ENCODE peak calls at places on chromosomes 11 and 22, in four cellular contexts. T is K562, S is HL-60, G is GM12878. Z is an unnamed sample.
A peak's percentile ranks its signal among the peaks of the same experiment; 100 is the strongest.

GRCh38 chr11:9075441-9076000 is 15.9 kb downstream of the SCUBE2 start:
- DNase-seq in S (no peak), T (no peak), G (no peak), Z (no peak)

GRCh38 chr11:76830639-76831312 is 29.9 kb upstream of the ACER3 start:
- DNase-seq in S (no peak), G (no peak), T (no peak), Z (no peak)

GRCh38 chr11:68380786-68381622 is 68.6 kb downstream of the LRP5 start:
- DNase-seq in T (no peak), S (no peak), G (no peak), Z (no peak)

GRCh38 chr11:114124601-114125144 is 65.2 kb downstream of the ZBTB16 start:
- DNase-seq in T (no peak), G (no peak), S (no peak), Z (no peak)

GRCh38 chr22:35539910-35540599 is 576 bp upstream of the RASD2 start:
- DNase-seq in T (peak; percentile 88), S (peak; percentile 54), G (no peak), Z (peak; percentile 87)

GRCh38 chr22:20205964-20206708 is 55.3 kb upstream of the CCDC188 start:
- DNase-seq in T (peak; percentile 94), G (peak; percentile 54), S (peak; percentile 45), Z (peak; percentile 72)

GRCh38 chr11:32071811-32072210 is 19.1 kb upstream of the RCN1 start:
- DNase-seq in G (no peak), T (peak; percentile 14), S (no peak), Z (no peak)

GRCh38 chr11:69138265-69138664 is 17.5 kb upstream of the SMIM38 start:
- DNase-seq in S (no peak), G (no peak), T (no peak), Z (no peak)

GRCh38 chr11:112770017-112770416 is 191.2 kb upstream of the NCAM1 start:
- DNase-seq in T (no peak), S (no peak), G (no peak), Z (no peak)

GRCh38 chr11:70583781-70584218 is 185.5 kb downstream of the CTTN start:
- DNase-seq in T (no peak), G (no peak), S (no peak), Z (no peak)

GRCh38 chr11:134498326-134499139 is 86.5 kb upstream of the B3GAT1 start:
- DNase-seq in G (no peak), S (no peak), T (no peak), Z (no peak)

GRCh38 chr11:11992257-11992690 is 16.2 kb downstream of the DKK3 start:
- DNase-seq in S (no peak), T (peak; percentile 35), G (no peak), Z (no peak)

GRCh38 chr11:82680252-82680651 is 53.4 kb downstream of the FAM181B start:
- DNase-seq in S (no peak), G (no peak), T (no peak), Z (no peak)

GRCh38 chr22:45548991-45549736 is 46.5 kb downstream of the FBLN1 start:
- DNase-seq in G (no peak), S (no peak), T (peak; percentile 37), Z (no peak)

GRCh38 chr22:29083576-29084566 is 11.0 kb downstream of the KREMEN1 start:
- DNase-seq in T (no peak), G (no peak), S (no peak), Z (no peak)

GRCh38 chr22:32991353-32992115 is 66.6 kb downstream of the SYN3 start:
- DNase-seq in S (no peak), G (no peak), T (no peak), Z (no peak)

GRCh38 chr11:61724437-61724836 is 28.0 kb upstream of the MYRF start:
- DNase-seq in T (no peak), S (no peak), G (no peak), Z (no peak)

GRCh38 chr11:1458340-1459218 is 28.0 kb downstream of the MOB2 start:
- DNase-seq in S (no peak), G (no peak), T (peak; percentile 86), Z (no peak)

GRCh38 chr11:3147257-3147619 is 17.9 kb downstream of the OSBPL5 start:
- DNase-seq in G (no peak), S (no peak), T (no peak), Z (no peak)

GRCh38 chr11:97860237-97860636 is 1160.5 kb upstream of the CNTN5 start:
- DNase-seq in T (no peak), S (no peak), G (no peak), Z (no peak)

GRCh38 chr11:123111465-123111864 is 49.5 kb upstream of the HSPA8 start:
- DNase-seq in T (peak; percentile 57), G (no peak), S (peak; percentile 11), Z (peak; percentile 44)

DNA sequence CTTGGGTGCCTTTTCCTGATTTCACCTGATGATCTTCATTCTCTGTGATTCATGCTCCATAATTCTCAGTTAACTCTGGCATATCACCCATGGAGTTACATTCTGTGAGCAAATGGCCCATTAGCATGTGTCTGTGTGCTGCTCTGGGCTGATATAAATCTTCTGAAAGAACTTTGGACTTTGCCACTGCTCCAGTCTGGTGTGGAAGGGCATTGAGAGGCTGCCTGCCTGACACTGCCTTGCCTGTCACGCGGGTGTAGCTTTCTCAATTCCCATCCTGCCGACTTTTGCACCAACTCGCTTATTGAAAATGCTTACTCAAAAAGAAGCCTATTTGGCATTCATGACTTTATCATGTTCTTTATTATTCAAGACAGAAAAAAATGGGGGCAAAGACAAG is 42.2 kb downstream of the FAT3 start:
- DNase-seq in S (no peak), T (no peak), G (no peak), Z (no peak)
- TF ChIP-seq SPI1 in S (no peak), T (no peak), G (no peak), Z (no peak)

DNA sequence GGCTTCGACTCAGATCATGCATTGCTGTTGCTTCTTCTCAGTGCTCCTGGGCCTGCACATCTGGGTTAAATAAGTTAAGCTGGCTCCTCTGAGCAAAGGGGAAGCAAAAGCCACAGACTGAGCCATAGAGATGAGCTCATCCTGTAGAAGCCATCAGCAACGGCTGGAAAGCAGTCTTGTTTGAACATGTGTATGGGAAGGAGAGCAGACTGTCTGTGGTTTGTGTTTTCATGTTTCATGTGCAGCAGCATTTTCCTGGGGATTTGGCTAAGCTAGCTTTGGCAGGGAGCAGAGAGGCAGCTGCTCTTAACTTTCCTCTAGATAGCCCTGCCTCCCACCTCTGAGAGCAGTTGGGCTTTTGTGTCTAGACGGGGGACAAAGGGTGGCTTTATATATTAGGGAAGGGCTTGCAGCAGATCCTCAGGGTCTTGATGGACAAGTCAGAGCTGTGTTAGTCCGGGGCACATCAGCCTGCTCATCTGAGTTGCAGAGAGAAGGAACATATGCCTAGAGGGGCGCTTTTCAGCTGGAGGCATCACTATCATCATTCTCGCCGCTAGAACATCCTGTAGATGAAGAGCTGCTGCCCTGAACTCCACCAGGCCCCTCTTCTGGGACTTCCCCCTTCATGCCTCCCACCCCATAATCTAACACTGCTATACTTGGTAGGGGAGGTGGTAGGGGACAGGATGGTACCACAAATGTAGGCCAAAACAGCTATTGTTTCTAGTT is 14.9 kb downstream of the DCPS start:
- DNase-seq in T (no peak), S (peak; percentile 52), G (peak; percentile 55), Z (no peak)
- TF ChIP-seq SPI1 in T (no peak), S (no peak), G (no peak), Z (no peak)

GRCh38 chr11:35359321-35360058 is 59.9 kb downstream of the SLC1A2 start:
- DNase-seq in G (no peak), S (no peak), T (no peak), Z (no peak)

GRCh38 chr11:35354644-35355043 is 64.7 kb downstream of the SLC1A2 start:
- DNase-seq in S (no peak), G (no peak), T (no peak), Z (no peak)

GRCh38 chr11:35360059-35360530 is 59.3 kb downstream of the SLC1A2 start:
- DNase-seq in T (no peak), G (no peak), S (no peak), Z (no peak)

GRCh38 chr11:35355102-35355749 is 64.1 kb downstream of the SLC1A2 start:
- DNase-seq in T (no peak), G (no peak), S (no peak), Z (no peak)

DNA sequence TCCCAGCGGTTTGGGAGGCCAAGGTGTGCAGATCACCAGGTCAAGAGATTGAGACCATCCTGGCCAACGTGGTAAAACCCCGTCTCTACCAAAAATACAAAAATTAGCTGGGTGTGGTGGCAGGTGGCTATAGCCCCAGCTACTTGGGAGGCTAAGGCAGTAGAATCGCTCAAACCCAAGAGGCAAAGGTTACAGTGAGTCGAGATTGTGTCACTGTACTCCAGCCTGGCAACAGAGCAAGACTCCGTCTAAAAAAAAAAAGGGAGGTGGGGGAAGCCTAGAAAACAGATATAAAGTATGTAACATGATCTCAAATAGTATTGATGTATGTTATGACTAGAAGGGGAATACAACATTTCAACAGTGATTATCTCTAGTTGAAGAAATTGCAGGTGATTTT is 61.5 kb downstream of the SLC1A2 start:
- DNase-seq in G (no peak), S (no peak), T (no peak), Z (no peak)
- TF ChIP-seq SPI1 in G (no peak), S (no peak), T (no peak), Z (no peak)

DNA sequence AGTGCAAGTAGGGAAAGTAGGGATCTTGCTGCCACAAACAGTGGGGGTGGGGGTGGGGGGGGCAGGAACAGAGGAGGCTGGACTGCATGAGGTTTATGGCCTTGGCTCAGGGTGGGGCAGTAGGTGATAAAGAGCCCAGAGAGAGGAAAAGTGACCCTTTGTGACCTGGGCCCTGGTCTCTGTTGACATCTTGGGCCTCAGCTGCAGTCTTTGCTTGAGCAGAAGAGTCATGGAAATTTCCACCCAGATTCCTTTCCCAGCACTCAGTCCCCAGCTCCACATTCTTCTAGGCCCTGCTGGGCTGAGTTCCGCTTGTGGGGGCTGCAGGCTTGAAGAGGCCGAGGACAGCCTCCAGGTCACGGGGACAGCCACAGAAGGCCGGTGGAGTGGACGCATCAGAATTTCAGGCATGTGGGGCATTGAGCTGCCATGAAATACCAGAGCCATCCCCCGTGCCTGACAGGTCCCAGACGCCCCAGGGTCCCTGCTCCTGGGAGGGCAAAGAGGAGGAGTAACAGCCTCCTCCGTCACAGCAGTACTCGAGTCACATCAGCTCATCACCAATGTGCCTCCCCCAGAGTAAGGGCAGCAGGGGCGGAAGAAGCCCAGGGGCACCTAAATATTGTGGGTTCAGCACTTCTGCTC is 9.7 kb upstream of the MALAT1 start:
- DNase-seq in T (peak; percentile 34), G (no peak), S (no peak), Z (no peak)
- TF ChIP-seq SPI1 in T (no peak), G (no peak), S (no peak), Z (no peak)

GRCh38 chr22:30214703-30215405 is 31.7 kb downstream of the LIF start:
- DNase-seq in G (no peak), T (no peak), S (no peak), Z (no peak)

GRCh38 chr22:30210235-30210831 is 36.2 kb downstream of the LIF start:
- DNase-seq in S (no peak), G (no peak), T (no peak), Z (no peak)

GRCh38 chr22:30211124-30211820 is 35.3 kb downstream of the LIF start:
- DNase-seq in T (no peak), G (no peak), S (no peak), Z (no peak)

GRCh38 chr22:30212363-30212995 is 34.1 kb downstream of the LIF start:
- DNase-seq in S (peak; percentile 84), G (no peak), T (no peak), Z (no peak)

GRCh38 chr22:30212996-30213441 is 33.5 kb downstream of the LIF start:
- DNase-seq in G (no peak), T (no peak), S (peak; percentile 53), Z (no peak)
- TF ChIP-seq SPI1 in G (no peak), T (no peak), S (no peak), Z (no peak)

Z was measured in GM12891.